ENCODE peak calls at places on chromosomes 13 and 19, in five cellular contexts. One of them, this sample, is unnamed. For H3K9me3, the result is how much of the 10 kb centered on the place peaks cover.

GRCh38 chr13:44906758-44907157 is 82.5 kb downstream of the NUFIP1 start:
- DNase-seq in fibroblast of lung: peak
- DNase-seq in heart right ventricle: no peak
- DNase-seq in CD4-positive, alpha-beta T cell: no peak
- DNase-seq in neural progenitor cell: no peak
- DNase-seq in this sample: no peak

GRCh38 chr19:47035495-47036232 is 12.8 kb downstream of the TMEM160 start:
- DNase-seq in fibroblast of lung: peak
- DNase-seq in heart right ventricle: peak
- DNase-seq in CD4-positive, alpha-beta T cell: peak
- DNase-seq in neural progenitor cell: peak
- DNase-seq in this sample: peak

GRCh38 chr13:113209880-113210421 is 538 bp downstream of the CUL4A start:
- DNase-seq in fibroblast of lung: peak
- DNase-seq in heart right ventricle: peak
- DNase-seq in CD4-positive, alpha-beta T cell: peak
- DNase-seq in neural progenitor cell: peak
- DNase-seq in this sample: peak

GRCh38 chr13:41505209-41505835 is 48.0 kb downstream of the RGCC start:
- DNase-seq in fibroblast of lung: peak
- DNase-seq in heart right ventricle: no peak
- DNase-seq in CD4-positive, alpha-beta T cell: no peak
- DNase-seq in neural progenitor cell: no peak
- DNase-seq in this sample: no peak

GRCh38 chr13:58528351-58528750 is 896.8 kb downstream of the PCDH17 start:
- DNase-seq in fibroblast of lung: no peak
- DNase-seq in heart right ventricle: no peak
- DNase-seq in CD4-positive, alpha-beta T cell: no peak
- DNase-seq in neural progenitor cell: no peak
- DNase-seq in this sample: no peak

GRCh38 chr19:16336571-16336970 is 11.9 kb downstream of the KLF2 start:
- DNase-seq in fibroblast of lung: peak
- DNase-seq in heart right ventricle: no peak
- DNase-seq in CD4-positive, alpha-beta T cell: no peak
- DNase-seq in neural progenitor cell: no peak
- DNase-seq in this sample: no peak

GRCh38 chr19:48798937-48799336 is 11.9 kb downstream of the BCAT2 start:
- DNase-seq in fibroblast of lung: no peak
- DNase-seq in heart right ventricle: no peak
- DNase-seq in CD4-positive, alpha-beta T cell: no peak
- DNase-seq in neural progenitor cell: peak
- DNase-seq in this sample: no peak

GRCh38 chr19:16051254-16052025 is 24.9 kb upstream of the TPM4 start:
- DNase-seq in fibroblast of lung: peak
- DNase-seq in heart right ventricle: no peak
- DNase-seq in CD4-positive, alpha-beta T cell: peak
- DNase-seq in neural progenitor cell: no peak
- DNase-seq in this sample: peak

GRCh38 chr13:57644106-57644505 is 12.6 kb downstream of the PCDH17 start:
- DNase-seq in fibroblast of lung: no peak
- DNase-seq in heart right ventricle: no peak
- DNase-seq in CD4-positive, alpha-beta T cell: no peak
- DNase-seq in neural progenitor cell: no peak
- DNase-seq in this sample: no peak

GRCh38 chr13:113491418-113491883 is 940 bp upstream of the DCUN1D2 start:
- DNase-seq in fibroblast of lung: peak
- DNase-seq in heart right ventricle: peak
- DNase-seq in CD4-positive, alpha-beta T cell: no peak
- DNase-seq in neural progenitor cell: peak
- DNase-seq in this sample: no peak

GRCh38 chr19:14480695-14481069 is 5.5 kb upstream of the PTGER1 start:
- DNase-seq in fibroblast of lung: peak
- DNase-seq in heart right ventricle: no peak
- DNase-seq in CD4-positive, alpha-beta T cell: no peak
- DNase-seq in neural progenitor cell: no peak
- DNase-seq in this sample: no peak

GRCh38 chr13:50355797-50356196 is 340.6 kb downstream of the KCNRG start:
- DNase-seq in fibroblast of lung: no peak
- DNase-seq in heart right ventricle: no peak
- DNase-seq in CD4-positive, alpha-beta T cell: no peak
- DNase-seq in neural progenitor cell: no peak
- DNase-seq in this sample: no peak

GRCh38 chr13:37202264-37202663 is 96.8 kb upstream of the CSNK1A1L start:
- DNase-seq in fibroblast of lung: peak
- DNase-seq in heart right ventricle: no peak
- DNase-seq in CD4-positive, alpha-beta T cell: no peak
- DNase-seq in neural progenitor cell: no peak
- DNase-seq in this sample: no peak

GRCh38 chr13:111323950-111324651 is 3.7 kb downstream of the TEX29 start:
- DNase-seq in fibroblast of lung: no peak
- DNase-seq in heart right ventricle: no peak
- DNase-seq in CD4-positive, alpha-beta T cell: no peak
- DNase-seq in neural progenitor cell: no peak
- DNase-seq in this sample: no peak

GRCh38 chr13:33109801-33110200 is 93.6 kb downstream of the KL start:
- DNase-seq in fibroblast of lung: no peak
- DNase-seq in heart right ventricle: no peak
- DNase-seq in CD4-positive, alpha-beta T cell: no peak
- DNase-seq in neural progenitor cell: peak
- DNase-seq in this sample: no peak

GRCh38 chr19:2587001-2587719 is 111.2 kb downstream of the GADD45B start:
- DNase-seq in fibroblast of lung: peak
- DNase-seq in heart right ventricle: no peak
- DNase-seq in CD4-positive, alpha-beta T cell: no peak
- DNase-seq in neural progenitor cell: peak
- DNase-seq in this sample: no peak

GRCh38 chr13:55244991-55245644 is 1895.6 kb upstream of the PRR20A start:
- DNase-seq in fibroblast of lung: peak
- DNase-seq in heart right ventricle: no peak
- DNase-seq in CD4-positive, alpha-beta T cell: no peak
- DNase-seq in neural progenitor cell: peak
- DNase-seq in this sample: no peak

GRCh38 chr13:59445812-59446211 is 717.9 kb downstream of the DIAPH3 start:
- DNase-seq in fibroblast of lung: no peak
- DNase-seq in heart right ventricle: no peak
- DNase-seq in CD4-positive, alpha-beta T cell: no peak
- DNase-seq in neural progenitor cell: no peak
- DNase-seq in this sample: no peak

GRCh38 chr19:18091217-18091608 is 4.5 kb upstream of the IL12RB1 start:
- DNase-seq in fibroblast of lung: no peak
- DNase-seq in heart right ventricle: peak
- DNase-seq in CD4-positive, alpha-beta T cell: peak
- DNase-seq in neural progenitor cell: no peak
- DNase-seq in this sample: peak

GRCh38 chr13:102395174-102395573 is 6.7 kb downstream of the FGF14 start:
- DNase-seq in fibroblast of lung: no peak
- DNase-seq in heart right ventricle: no peak
- DNase-seq in CD4-positive, alpha-beta T cell: no peak
- DNase-seq in neural progenitor cell: no peak
- DNase-seq in this sample: no peak

GRCh38 chr13:47033216-47033615 is 136.4 kb upstream of the HTR2A start:
- DNase-seq in fibroblast of lung: peak
- DNase-seq in heart right ventricle: no peak
- DNase-seq in CD4-positive, alpha-beta T cell: no peak
- DNase-seq in neural progenitor cell: no peak
- DNase-seq in this sample: no peak

GRCh38 chr19:16659464-16659831 is 496 bp downstream of the SMIM7 start:
- DNase-seq in fibroblast of lung: no peak
- DNase-seq in heart right ventricle: no peak
- DNase-seq in CD4-positive, alpha-beta T cell: no peak
- DNase-seq in neural progenitor cell: no peak
- DNase-seq in this sample: no peak

GRCh38 chr13:48892311-48892710 is 83.4 kb upstream of the FNDC3A start:
- DNase-seq in fibroblast of lung: peak
- DNase-seq in heart right ventricle: no peak
- DNase-seq in CD4-positive, alpha-beta T cell: no peak
- DNase-seq in neural progenitor cell: no peak
- DNase-seq in this sample: no peak

GRCh38 chr13:40059540-40060232 is 404.2 kb downstream of the COG6 start:
- DNase-seq in fibroblast of lung: peak
- DNase-seq in heart right ventricle: no peak
- DNase-seq in CD4-positive, alpha-beta T cell: no peak
- DNase-seq in neural progenitor cell: no peak
- DNase-seq in this sample: no peak

GRCh38 chr19:38213911-38214625 is 10.0 kb downstream of the DPF1 start:
- DNase-seq in fibroblast of lung: peak
- DNase-seq in heart right ventricle: no peak
- DNase-seq in CD4-positive, alpha-beta T cell: peak
- DNase-seq in neural progenitor cell: peak
- DNase-seq in this sample: no peak

DNA sequence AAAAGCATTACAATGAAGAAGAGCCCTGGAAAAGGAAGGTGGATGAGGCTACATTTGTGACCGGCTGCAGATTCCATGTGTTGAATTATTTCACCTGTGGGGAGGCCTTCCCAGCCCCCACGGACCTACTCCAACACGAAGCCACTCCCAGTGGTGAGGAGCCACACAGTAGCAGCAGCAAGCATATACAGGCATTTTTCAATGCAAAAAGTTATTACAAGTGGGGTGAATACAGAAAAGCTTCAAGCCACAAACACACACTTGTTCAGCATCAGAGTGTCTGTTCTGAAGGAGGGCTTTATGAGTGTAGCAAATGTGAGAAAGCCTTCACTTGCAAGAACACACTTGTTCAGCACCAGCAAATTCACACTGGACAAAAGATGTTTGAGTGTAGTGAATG is 5.0 kb downstream of the ZNF551 start:
- DNase-seq in fibroblast of lung: no peak
- DNase-seq in heart right ventricle: no peak
- DNase-seq in CD4-positive, alpha-beta T cell: no peak
- DNase-seq in neural progenitor cell: no peak
- DNase-seq in this sample: no peak
- H3K9me3 ChIP-seq in fibroblast of lung: under half
- H3K9me3 ChIP-seq in heart right ventricle: under half
- H3K9me3 ChIP-seq in CD4-positive, alpha-beta T cell: half or more
- H3K9me3 ChIP-seq in neural progenitor cell: half or more
- H3K9me3 ChIP-seq in this sample: half or more

GRCh38 chr19:36973844-36974195 is 57.7 kb downstream of the ZNF568 start:
- DNase-seq in fibroblast of lung: no peak
- DNase-seq in heart right ventricle: no peak
- DNase-seq in CD4-positive, alpha-beta T cell: no peak
- DNase-seq in neural progenitor cell: no peak
- DNase-seq in this sample: peak
- H3K9me3 ChIP-seq in fibroblast of lung: under half
- H3K9me3 ChIP-seq in heart right ventricle: under half
- H3K9me3 ChIP-seq in CD4-positive, alpha-beta T cell: under half
- H3K9me3 ChIP-seq in neural progenitor cell: under half
- H3K9me3 ChIP-seq in this sample: under half

GRCh38 chr13:89856512-89856911 is 1491.0 kb upstream of the MIR17HG start:
- DNase-seq in fibroblast of lung: no peak
- DNase-seq in heart right ventricle: no peak
- DNase-seq in CD4-positive, alpha-beta T cell: no peak
- DNase-seq in neural progenitor cell: no peak
- DNase-seq in this sample: no peak

GRCh38 chr13:89862011-89862690 is 1485.3 kb upstream of the MIR17HG start:
- DNase-seq in fibroblast of lung: no peak
- DNase-seq in heart right ventricle: no peak
- DNase-seq in CD4-positive, alpha-beta T cell: no peak
- DNase-seq in neural progenitor cell: no peak
- DNase-seq in this sample: no peak

GRCh38 chr13:89862691-89863036 is 1484.8 kb upstream of the MIR17HG start:
- DNase-seq in fibroblast of lung: no peak
- DNase-seq in heart right ventricle: no peak
- DNase-seq in CD4-positive, alpha-beta T cell: no peak
- DNase-seq in neural progenitor cell: no peak
- DNase-seq in this sample: no peak

GRCh38 chr13:89852570-89852969 is 1494.9 kb upstream of the MIR17HG start:
- DNase-seq in fibroblast of lung: no peak
- DNase-seq in heart right ventricle: no peak
- DNase-seq in CD4-positive, alpha-beta T cell: no peak
- DNase-seq in neural progenitor cell: no peak
- DNase-seq in this sample: no peak

DNA sequence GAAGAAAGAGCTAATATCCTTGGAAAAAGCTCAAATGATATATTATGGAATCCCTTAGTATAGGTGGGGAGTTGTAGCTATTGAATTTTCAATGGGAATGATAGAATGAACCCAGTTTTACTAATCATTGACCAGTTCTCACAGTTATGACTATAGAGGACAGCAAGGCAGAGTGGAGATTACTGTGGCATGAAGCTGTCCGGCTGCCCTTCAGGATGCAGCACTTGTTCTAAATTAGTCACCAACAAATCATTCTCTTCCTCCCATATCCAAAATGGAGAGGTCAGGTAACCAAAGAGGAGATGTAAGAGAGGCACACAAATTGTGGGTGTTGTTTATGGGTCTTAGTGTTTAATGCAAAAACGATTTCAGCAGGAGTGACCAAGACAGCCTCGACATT is 1490.0 kb upstream of the MIR17HG start:
- DNase-seq in fibroblast of lung: no peak
- DNase-seq in heart right ventricle: no peak
- DNase-seq in CD4-positive, alpha-beta T cell: no peak
- DNase-seq in neural progenitor cell: no peak
- DNase-seq in this sample: no peak
- H3K9me3 ChIP-seq in fibroblast of lung: under half
- H3K9me3 ChIP-seq in heart right ventricle: under half
- H3K9me3 ChIP-seq in CD4-positive, alpha-beta T cell: under half
- H3K9me3 ChIP-seq in neural progenitor cell: under half
- H3K9me3 ChIP-seq in this sample: under half

GRCh38 chr19:58440556-58440955 is 603 bp upstream of the ZNF132 start:
- DNase-seq in fibroblast of lung: no peak
- DNase-seq in heart right ventricle: no peak
- DNase-seq in CD4-positive, alpha-beta T cell: no peak
- DNase-seq in neural progenitor cell: no peak
- DNase-seq in this sample: no peak

GRCh38 chr19:58434217-58434616 is 5.7 kb downstream of the ZNF132 start:
- DNase-seq in fibroblast of lung: peak
- DNase-seq in heart right ventricle: no peak
- DNase-seq in CD4-positive, alpha-beta T cell: no peak
- DNase-seq in neural progenitor cell: no peak
- DNase-seq in this sample: no peak

DNA sequence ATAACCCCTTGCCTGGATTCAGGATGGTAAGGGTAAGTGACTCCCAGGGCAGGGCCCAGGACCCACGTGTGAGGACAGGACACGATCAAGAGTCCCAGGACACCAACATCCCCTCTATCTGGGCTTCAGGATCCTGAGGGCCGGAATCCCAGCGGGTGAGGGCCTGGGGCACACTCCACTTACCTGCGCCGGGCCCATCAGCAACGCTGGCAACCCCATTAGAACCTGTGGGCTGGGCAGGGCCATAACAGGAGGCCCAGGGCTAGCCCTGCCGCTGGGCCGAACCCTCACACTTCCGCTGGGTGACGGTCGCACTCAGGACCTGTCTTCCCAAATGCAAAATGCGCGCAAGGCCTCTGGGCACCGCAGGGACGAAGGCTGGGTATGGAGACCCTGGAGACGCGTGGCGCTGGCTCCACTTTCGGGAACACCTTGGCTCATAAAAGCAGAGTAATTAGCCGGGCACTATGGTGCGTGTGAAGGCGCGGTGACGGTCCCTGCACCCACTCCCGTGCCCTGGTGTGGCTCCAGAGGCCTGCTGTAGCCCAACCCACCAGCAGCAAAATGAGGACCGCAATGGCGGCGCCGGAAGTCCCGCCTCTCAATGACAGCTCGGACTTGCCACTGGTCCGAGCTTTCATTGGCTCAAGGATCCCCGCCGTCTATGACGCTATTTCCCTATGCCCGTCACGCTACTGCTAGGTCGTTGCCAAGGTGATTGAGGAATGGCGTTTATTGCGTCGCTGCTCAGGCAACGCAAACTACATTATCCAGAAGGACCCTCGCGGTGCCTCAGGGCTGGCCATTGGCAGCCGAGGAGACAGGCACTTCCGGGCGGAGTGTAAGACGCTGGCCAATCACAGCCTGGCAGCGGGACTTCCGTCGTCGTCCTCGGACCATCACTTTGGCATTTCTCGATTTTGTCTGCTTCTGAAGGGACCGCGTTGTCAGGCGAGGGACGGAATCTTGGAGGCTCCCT is at the start of gene ZNF132:
- DNase-seq in fibroblast of lung: peak
- DNase-seq in heart right ventricle: peak
- DNase-seq in CD4-positive, alpha-beta T cell: peak
- DNase-seq in neural progenitor cell: peak
- DNase-seq in this sample: peak
- H3K9me3 ChIP-seq in fibroblast of lung: under half
- H3K9me3 ChIP-seq in heart right ventricle: under half
- H3K9me3 ChIP-seq in CD4-positive, alpha-beta T cell: under half
- H3K9me3 ChIP-seq in neural progenitor cell: under half
- H3K9me3 ChIP-seq in this sample: under half